ENCODE peak calls at places on chromosomes 3 and 15, in eight cellular contexts. One of them, this sample, is unnamed.

GRCh38 chr3:12425850-12426579 is 58.3 kb upstream of the TSEN2 start:
- DNase-seq in AG04450: no peak
- DNase-seq in AG08396: no peak
- DNase-seq in NCI-H510A treated with DMSO at 0.1 percent for 48 hours: no peak
- DNase-seq in CD8-positive, alpha-beta T cell: no peak
- DNase-seq in NCI-H1092: no peak
- DNase-seq in SHP77 treated with DMSO at 0.1 percent for 48 hours: no peak
- DNase-seq in heart right ventricle: no peak
- DNase-seq in this sample: no peak

GRCh38 chr3:152320201-152320617 is 51.5 kb downstream of the MBNL1 start:
- DNase-seq in AG04450: no peak
- DNase-seq in AG08396: no peak
- DNase-seq in NCI-H510A treated with DMSO at 0.1 percent for 48 hours: no peak
- DNase-seq in CD8-positive, alpha-beta T cell: no peak
- DNase-seq in NCI-H1092: no peak
- DNase-seq in SHP77 treated with DMSO at 0.1 percent for 48 hours: no peak
- DNase-seq in heart right ventricle: no peak
- DNase-seq in this sample: no peak

GRCh38 chr15:79643393-79643792 is 211.3 kb downstream of the MINAR1 start:
- DNase-seq in AG04450: no peak
- DNase-seq in AG08396: no peak
- DNase-seq in NCI-H510A treated with DMSO at 0.1 percent for 48 hours: no peak
- DNase-seq in CD8-positive, alpha-beta T cell: no peak
- DNase-seq in NCI-H1092: no peak
- DNase-seq in SHP77 treated with DMSO at 0.1 percent for 48 hours: no peak
- DNase-seq in heart right ventricle: no peak
- DNase-seq in this sample: no peak

GRCh38 chr15:78540135-78540954 is at the start of gene PSMA4:
- DNase-seq in AG04450: peak
- DNase-seq in AG08396: peak
- DNase-seq in NCI-H510A treated with DMSO at 0.1 percent for 48 hours: peak
- DNase-seq in CD8-positive, alpha-beta T cell: peak
- DNase-seq in NCI-H1092: peak
- DNase-seq in SHP77 treated with DMSO at 0.1 percent for 48 hours: peak
- DNase-seq in heart right ventricle: peak
- DNase-seq in this sample: peak

GRCh38 chr15:82043726-82044372 is 2.0 kb downstream of the MEX3B start:
- DNase-seq in AG04450: no peak
- DNase-seq in AG08396: no peak
- DNase-seq in NCI-H510A treated with DMSO at 0.1 percent for 48 hours: no peak
- DNase-seq in CD8-positive, alpha-beta T cell: no peak
- DNase-seq in NCI-H1092: no peak
- DNase-seq in SHP77 treated with DMSO at 0.1 percent for 48 hours: no peak
- DNase-seq in heart right ventricle: no peak
- DNase-seq in this sample: peak

GRCh38 chr15:73750951-73751350 is 2.2 kb downstream of the INSYN1 start:
- DNase-seq in AG04450: no peak
- DNase-seq in AG08396: no peak
- DNase-seq in NCI-H510A treated with DMSO at 0.1 percent for 48 hours: no peak
- DNase-seq in CD8-positive, alpha-beta T cell: no peak
- DNase-seq in NCI-H1092: no peak
- DNase-seq in SHP77 treated with DMSO at 0.1 percent for 48 hours: no peak
- DNase-seq in heart right ventricle: no peak
- DNase-seq in this sample: no peak

GRCh38 chr3:159669024-159669476 is 319.6 kb upstream of the IL12A start:
- DNase-seq in AG04450: no peak
- DNase-seq in AG08396: no peak
- DNase-seq in NCI-H510A treated with DMSO at 0.1 percent for 48 hours: no peak
- DNase-seq in CD8-positive, alpha-beta T cell: no peak
- DNase-seq in NCI-H1092: no peak
- DNase-seq in SHP77 treated with DMSO at 0.1 percent for 48 hours: no peak
- DNase-seq in heart right ventricle: no peak
- DNase-seq in this sample: no peak

GRCh38 chr3:106839576-106840280 is 537.5 kb upstream of the CCDC54 start:
- DNase-seq in AG04450: no peak
- DNase-seq in AG08396: no peak
- DNase-seq in NCI-H510A treated with DMSO at 0.1 percent for 48 hours: no peak
- DNase-seq in CD8-positive, alpha-beta T cell: no peak
- DNase-seq in NCI-H1092: no peak
- DNase-seq in SHP77 treated with DMSO at 0.1 percent for 48 hours: no peak
- DNase-seq in heart right ventricle: no peak
- DNase-seq in this sample: no peak

GRCh38 chr3:116836286-116836685 is 126.7 kb downstream of the TUSC7 start:
- DNase-seq in AG04450: no peak
- DNase-seq in AG08396: no peak
- DNase-seq in NCI-H510A treated with DMSO at 0.1 percent for 48 hours: no peak
- DNase-seq in CD8-positive, alpha-beta T cell: no peak
- DNase-seq in NCI-H1092: no peak
- DNase-seq in SHP77 treated with DMSO at 0.1 percent for 48 hours: no peak
- DNase-seq in heart right ventricle: no peak
- DNase-seq in this sample: no peak

GRCh38 chr3:142929109-142929508 is 34.4 kb downstream of the PAQR9 start:
- DNase-seq in AG04450: no peak
- DNase-seq in AG08396: no peak
- DNase-seq in NCI-H510A treated with DMSO at 0.1 percent for 48 hours: no peak
- DNase-seq in CD8-positive, alpha-beta T cell: peak
- DNase-seq in NCI-H1092: no peak
- DNase-seq in SHP77 treated with DMSO at 0.1 percent for 48 hours: no peak
- DNase-seq in heart right ventricle: peak
- DNase-seq in this sample: no peak

GRCh38 chr3:192887047-192887446 is 30.6 kb downstream of the MB21D2 start:
- DNase-seq in AG04450: no peak
- DNase-seq in AG08396: no peak
- DNase-seq in NCI-H510A treated with DMSO at 0.1 percent for 48 hours: no peak
- DNase-seq in CD8-positive, alpha-beta T cell: no peak
- DNase-seq in NCI-H1092: no peak
- DNase-seq in SHP77 treated with DMSO at 0.1 percent for 48 hours: no peak
- DNase-seq in heart right ventricle: no peak
- DNase-seq in this sample: no peak

GRCh38 chr3:178446054-178446453 is 90.2 kb upstream of the KCNMB2 start:
- DNase-seq in AG04450: no peak
- DNase-seq in AG08396: no peak
- DNase-seq in NCI-H510A treated with DMSO at 0.1 percent for 48 hours: no peak
- DNase-seq in CD8-positive, alpha-beta T cell: no peak
- DNase-seq in NCI-H1092: no peak
- DNase-seq in SHP77 treated with DMSO at 0.1 percent for 48 hours: no peak
- DNase-seq in heart right ventricle: no peak
- DNase-seq in this sample: no peak

GRCh38 chr15:94282269-94283250 is 51.2 kb downstream of the MCTP2 start:
- DNase-seq in AG04450: no peak
- DNase-seq in AG08396: no peak
- DNase-seq in NCI-H510A treated with DMSO at 0.1 percent for 48 hours: no peak
- DNase-seq in CD8-positive, alpha-beta T cell: no peak
- DNase-seq in NCI-H1092: no peak
- DNase-seq in SHP77 treated with DMSO at 0.1 percent for 48 hours: no peak
- DNase-seq in heart right ventricle: no peak
- DNase-seq in this sample: no peak

GRCh38 chr15:32688151-32688639 is 29.6 kb upstream of the GREM1 start:
- DNase-seq in AG04450: no peak
- DNase-seq in AG08396: no peak
- DNase-seq in NCI-H510A treated with DMSO at 0.1 percent for 48 hours: peak
- DNase-seq in CD8-positive, alpha-beta T cell: no peak
- DNase-seq in NCI-H1092: peak
- DNase-seq in SHP77 treated with DMSO at 0.1 percent for 48 hours: peak
- DNase-seq in heart right ventricle: no peak
- DNase-seq in this sample: peak

GRCh38 chr3:141070727-141071357 is 19.7 kb downstream of the SPSB4 start:
- DNase-seq in AG04450: no peak
- DNase-seq in AG08396: no peak
- DNase-seq in NCI-H510A treated with DMSO at 0.1 percent for 48 hours: no peak
- DNase-seq in CD8-positive, alpha-beta T cell: no peak
- DNase-seq in NCI-H1092: no peak
- DNase-seq in SHP77 treated with DMSO at 0.1 percent for 48 hours: no peak
- DNase-seq in heart right ventricle: no peak
- DNase-seq in this sample: no peak

GRCh38 chr15:58734859-58735258 is 14.6 kb downstream of the ADAM10 start:
- DNase-seq in AG04450: no peak
- DNase-seq in AG08396: no peak
- DNase-seq in NCI-H510A treated with DMSO at 0.1 percent for 48 hours: no peak
- DNase-seq in CD8-positive, alpha-beta T cell: no peak
- DNase-seq in NCI-H1092: no peak
- DNase-seq in SHP77 treated with DMSO at 0.1 percent for 48 hours: no peak
- DNase-seq in heart right ventricle: no peak
- DNase-seq in this sample: no peak

GRCh38 chr3:106826861-106827311 is 550.4 kb upstream of the CCDC54 start:
- DNase-seq in AG04450: no peak
- DNase-seq in AG08396: no peak
- DNase-seq in NCI-H510A treated with DMSO at 0.1 percent for 48 hours: no peak
- DNase-seq in CD8-positive, alpha-beta T cell: no peak
- DNase-seq in NCI-H1092: no peak
- DNase-seq in SHP77 treated with DMSO at 0.1 percent for 48 hours: no peak
- DNase-seq in heart right ventricle: no peak
- DNase-seq in this sample: no peak

GRCh38 chr15:68372291-68372811 is 59.6 kb downstream of the ITGA11 start:
- DNase-seq in AG04450: no peak
- DNase-seq in AG08396: peak
- DNase-seq in NCI-H510A treated with DMSO at 0.1 percent for 48 hours: no peak
- DNase-seq in CD8-positive, alpha-beta T cell: no peak
- DNase-seq in NCI-H1092: no peak
- DNase-seq in SHP77 treated with DMSO at 0.1 percent for 48 hours: no peak
- DNase-seq in heart right ventricle: peak
- DNase-seq in this sample: no peak

GRCh38 chr15:25172691-25173090 is 217.9 kb downstream of the SNRPN start:
- DNase-seq in AG04450: no peak
- DNase-seq in AG08396: no peak
- DNase-seq in NCI-H510A treated with DMSO at 0.1 percent for 48 hours: no peak
- DNase-seq in CD8-positive, alpha-beta T cell: no peak
- DNase-seq in NCI-H1092: no peak
- DNase-seq in SHP77 treated with DMSO at 0.1 percent for 48 hours: no peak
- DNase-seq in heart right ventricle: no peak
- DNase-seq in this sample: peak

GRCh38 chr3:111695584-111696213 is 100.6 kb upstream of the ZBED2 start:
- DNase-seq in AG04450: peak
- DNase-seq in AG08396: peak
- DNase-seq in NCI-H510A treated with DMSO at 0.1 percent for 48 hours: no peak
- DNase-seq in CD8-positive, alpha-beta T cell: no peak
- DNase-seq in NCI-H1092: no peak
- DNase-seq in SHP77 treated with DMSO at 0.1 percent for 48 hours: no peak
- DNase-seq in heart right ventricle: no peak
- DNase-seq in this sample: no peak

GRCh38 chr3:127736801-127737539 is 64.2 kb downstream of the ABTB1 start:
- DNase-seq in AG04450: no peak
- DNase-seq in AG08396: no peak
- DNase-seq in NCI-H510A treated with DMSO at 0.1 percent for 48 hours: no peak
- DNase-seq in CD8-positive, alpha-beta T cell: no peak
- DNase-seq in NCI-H1092: no peak
- DNase-seq in SHP77 treated with DMSO at 0.1 percent for 48 hours: no peak
- DNase-seq in heart right ventricle: no peak
- DNase-seq in this sample: no peak

GRCh38 chr15:57327985-57328471 is 48.3 kb upstream of the CGNL1 start:
- DNase-seq in AG04450: peak
- DNase-seq in AG08396: peak
- DNase-seq in NCI-H510A treated with DMSO at 0.1 percent for 48 hours: no peak
- DNase-seq in CD8-positive, alpha-beta T cell: no peak
- DNase-seq in NCI-H1092: no peak
- DNase-seq in SHP77 treated with DMSO at 0.1 percent for 48 hours: no peak
- DNase-seq in heart right ventricle: no peak
- DNase-seq in this sample: no peak

GRCh38 chr15:58520464-58520863 is 88.7 kb downstream of the LIPC start:
- DNase-seq in AG04450: no peak
- DNase-seq in AG08396: no peak
- DNase-seq in NCI-H510A treated with DMSO at 0.1 percent for 48 hours: no peak
- DNase-seq in CD8-positive, alpha-beta T cell: no peak
- DNase-seq in NCI-H1092: no peak
- DNase-seq in SHP77 treated with DMSO at 0.1 percent for 48 hours: no peak
- DNase-seq in heart right ventricle: no peak
- DNase-seq in this sample: no peak

GRCh38 chr3:107372506-107372905 is 4.7 kb upstream of the CCDC54 start:
- DNase-seq in AG04450: no peak
- DNase-seq in AG08396: no peak
- DNase-seq in NCI-H510A treated with DMSO at 0.1 percent for 48 hours: no peak
- DNase-seq in CD8-positive, alpha-beta T cell: no peak
- DNase-seq in NCI-H1092: no peak
- DNase-seq in SHP77 treated with DMSO at 0.1 percent for 48 hours: no peak
- DNase-seq in heart right ventricle: no peak
- DNase-seq in this sample: no peak

GRCh38 chr3:126450744-126451143 is 24.9 kb downstream of the ZXDC start:
- DNase-seq in AG04450: no peak
- DNase-seq in AG08396: no peak
- DNase-seq in NCI-H510A treated with DMSO at 0.1 percent for 48 hours: no peak
- DNase-seq in CD8-positive, alpha-beta T cell: no peak
- DNase-seq in NCI-H1092: no peak
- DNase-seq in SHP77 treated with DMSO at 0.1 percent for 48 hours: no peak
- DNase-seq in heart right ventricle: no peak
- DNase-seq in this sample: no peak

GRCh38 chr3:128965280-128965679 is 28.6 kb downstream of the CFAP92 start:
- DNase-seq in AG04450: no peak
- DNase-seq in AG08396: no peak
- DNase-seq in NCI-H510A treated with DMSO at 0.1 percent for 48 hours: no peak
- DNase-seq in CD8-positive, alpha-beta T cell: no peak
- DNase-seq in NCI-H1092: no peak
- DNase-seq in SHP77 treated with DMSO at 0.1 percent for 48 hours: no peak
- DNase-seq in heart right ventricle: no peak
- DNase-seq in this sample: no peak

GRCh38 chr3:27659279-27660021 is 62.7 kb downstream of the EOMES start:
- DNase-seq in AG04450: no peak
- DNase-seq in AG08396: peak
- DNase-seq in NCI-H510A treated with DMSO at 0.1 percent for 48 hours: peak
- DNase-seq in CD8-positive, alpha-beta T cell: peak
- DNase-seq in NCI-H1092: peak
- DNase-seq in SHP77 treated with DMSO at 0.1 percent for 48 hours: no peak
- DNase-seq in heart right ventricle: peak
- DNase-seq in this sample: no peak

GRCh38 chr3:31793821-31794220 is 187.2 kb downstream of the OSBPL10 start:
- DNase-seq in AG04450: no peak
- DNase-seq in AG08396: no peak
- DNase-seq in NCI-H510A treated with DMSO at 0.1 percent for 48 hours: no peak
- DNase-seq in CD8-positive, alpha-beta T cell: no peak
- DNase-seq in NCI-H1092: no peak
- DNase-seq in SHP77 treated with DMSO at 0.1 percent for 48 hours: no peak
- DNase-seq in heart right ventricle: no peak
- DNase-seq in this sample: no peak

GRCh38 chr3:30321065-30321464 is 285.3 kb upstream of the TGFBR2 start:
- DNase-seq in AG04450: no peak
- DNase-seq in AG08396: no peak
- DNase-seq in NCI-H510A treated with DMSO at 0.1 percent for 48 hours: no peak
- DNase-seq in CD8-positive, alpha-beta T cell: no peak
- DNase-seq in NCI-H1092: no peak
- DNase-seq in SHP77 treated with DMSO at 0.1 percent for 48 hours: no peak
- DNase-seq in heart right ventricle: no peak
- DNase-seq in this sample: no peak

GRCh38 chr3:45942051-45942825 is 1.0 kb upstream of the CXCR6 start:
- DNase-seq in AG04450: no peak
- DNase-seq in AG08396: no peak
- DNase-seq in NCI-H510A treated with DMSO at 0.1 percent for 48 hours: no peak
- DNase-seq in CD8-positive, alpha-beta T cell: no peak
- DNase-seq in NCI-H1092: no peak
- DNase-seq in SHP77 treated with DMSO at 0.1 percent for 48 hours: no peak
- DNase-seq in heart right ventricle: no peak
- DNase-seq in this sample: no peak

GRCh38 chr3:56783644-56784451 is 17.9 kb downstream of the ARHGEF3 start:
- DNase-seq in AG04450: peak
- DNase-seq in AG08396: peak
- DNase-seq in NCI-H510A treated with DMSO at 0.1 percent for 48 hours: peak
- DNase-seq in CD8-positive, alpha-beta T cell: peak
- DNase-seq in NCI-H1092: peak
- DNase-seq in SHP77 treated with DMSO at 0.1 percent for 48 hours: peak
- DNase-seq in heart right ventricle: peak
- DNase-seq in this sample: peak

GRCh38 chr3:137766069-137766960 is 2.2 kb downstream of the SOX14 start:
- DNase-seq in AG04450: no peak
- DNase-seq in AG08396: no peak
- DNase-seq in NCI-H510A treated with DMSO at 0.1 percent for 48 hours: no peak
- DNase-seq in CD8-positive, alpha-beta T cell: no peak
- DNase-seq in NCI-H1092: no peak
- DNase-seq in SHP77 treated with DMSO at 0.1 percent for 48 hours: no peak
- DNase-seq in heart right ventricle: no peak
- DNase-seq in this sample: no peak